ENCODE peak calls at places on chromosomes 7 and 10, in six cellular contexts. One of them, this sample, is unnamed. For H3K9me3, the result is how much of the 10 kb centered on the place peaks cover.

GRCh38 chr7:95425694-95426093 is 9.1 kb downstream of the PON2 start:
- DNase-seq in MM.1S: no peak
- DNase-seq in psoas muscle: no peak
- DNase-seq in IMR-90: no peak
- DNase-seq in left ventricle myocardium inferior: no peak
- DNase-seq in HCT116: no peak
- DNase-seq in this sample: no peak

GRCh38 chr7:46230298-46231295 is 309.5 kb upstream of the IGFBP3 start:
- DNase-seq in left ventricle myocardium inferior: no peak
- DNase-seq in IMR-90: no peak
- DNase-seq in HCT116: no peak
- DNase-seq in MM.1S: no peak
- DNase-seq in psoas muscle: no peak
- DNase-seq in this sample: no peak

GRCh38 chr10:2989292-2989947 is 77.9 kb upstream of the PFKP start:
- DNase-seq in MM.1S: no peak
- DNase-seq in psoas muscle: no peak
- DNase-seq in left ventricle myocardium inferior: no peak
- DNase-seq in HCT116: no peak
- DNase-seq in IMR-90: no peak
- DNase-seq in this sample: no peak

GRCh38 chr7:43647314-43647691 is 64.4 kb downstream of the STK17A start:
- DNase-seq in HCT116: no peak
- DNase-seq in IMR-90: peak
- DNase-seq in left ventricle myocardium inferior: no peak
- DNase-seq in psoas muscle: no peak
- DNase-seq in MM.1S: no peak
- DNase-seq in this sample: no peak

GRCh38 chr10:119281581-119282071 is 74.3 kb downstream of the GRK5 start:
- DNase-seq in MM.1S: no peak
- DNase-seq in HCT116: no peak
- DNase-seq in left ventricle myocardium inferior: peak
- DNase-seq in psoas muscle: peak
- DNase-seq in IMR-90: no peak
- DNase-seq in this sample: no peak

GRCh38 chr7:144397086-144397485 is 6.4 kb downstream of the NOBOX start:
- DNase-seq in left ventricle myocardium inferior: no peak
- DNase-seq in IMR-90: no peak
- DNase-seq in MM.1S: no peak
- DNase-seq in HCT116: no peak
- DNase-seq in psoas muscle: no peak
- DNase-seq in this sample: no peak

GRCh38 chr10:122280977-122281376 is 9.9 kb downstream of the BTBD16 start:
- DNase-seq in IMR-90: no peak
- DNase-seq in MM.1S: no peak
- DNase-seq in left ventricle myocardium inferior: no peak
- DNase-seq in HCT116: no peak
- DNase-seq in psoas muscle: no peak
- DNase-seq in this sample: no peak

GRCh38 chr7:151725844-151726770 is 150.8 kb downstream of the PRKAG2 start:
- DNase-seq in psoas muscle: no peak
- DNase-seq in MM.1S: no peak
- DNase-seq in left ventricle myocardium inferior: no peak
- DNase-seq in HCT116: no peak
- DNase-seq in IMR-90: peak
- DNase-seq in this sample: peak

GRCh38 chr10:102602272-102603045 is 41.8 kb upstream of the TRIM8 start:
- DNase-seq in left ventricle myocardium inferior: peak
- DNase-seq in HCT116: no peak
- DNase-seq in MM.1S: no peak
- DNase-seq in psoas muscle: peak
- DNase-seq in IMR-90: no peak
- DNase-seq in this sample: no peak

GRCh38 chr10:77457266-77457665 is 180.3 kb downstream of the KCNMA1 start:
- DNase-seq in HCT116: no peak
- DNase-seq in left ventricle myocardium inferior: no peak
- DNase-seq in psoas muscle: no peak
- DNase-seq in MM.1S: no peak
- DNase-seq in IMR-90: no peak
- DNase-seq in this sample: no peak

GRCh38 chr7:31882187-31882586 is 188.0 kb downstream of the PDE1C start:
- DNase-seq in psoas muscle: peak
- DNase-seq in HCT116: no peak
- DNase-seq in IMR-90: no peak
- DNase-seq in MM.1S: no peak
- DNase-seq in left ventricle myocardium inferior: peak
- DNase-seq in this sample: no peak

GRCh38 chr7:95213809-95214492 is 110.4 kb downstream of the PON1 start:
- DNase-seq in psoas muscle: peak
- DNase-seq in HCT116: no peak
- DNase-seq in left ventricle myocardium inferior: peak
- DNase-seq in IMR-90: no peak
- DNase-seq in MM.1S: no peak
- DNase-seq in this sample: peak

GRCh38 chr7:10977113-10977512 is 3.4 kb downstream of the PHF14 start:
- DNase-seq in MM.1S: no peak
- DNase-seq in IMR-90: no peak
- DNase-seq in left ventricle myocardium inferior: no peak
- DNase-seq in psoas muscle: no peak
- DNase-seq in HCT116: no peak
- DNase-seq in this sample: no peak

GRCh38 chr7:83366629-83367028 is 203.9 kb upstream of the PCLO start:
- DNase-seq in HCT116: no peak
- DNase-seq in left ventricle myocardium inferior: no peak
- DNase-seq in psoas muscle: no peak
- DNase-seq in IMR-90: no peak
- DNase-seq in MM.1S: no peak
- DNase-seq in this sample: no peak

GRCh38 chr10:126135177-126135576 is 238.8 kb downstream of the FANK1 start:
- DNase-seq in MM.1S: no peak
- DNase-seq in IMR-90: peak
- DNase-seq in psoas muscle: no peak
- DNase-seq in HCT116: no peak
- DNase-seq in left ventricle myocardium inferior: no peak
- DNase-seq in this sample: no peak
- H3K27ac ChIP-seq in MM.1S: no peak
- H3K27ac ChIP-seq in IMR-90: no peak
- H3K27ac ChIP-seq in psoas muscle: no peak
- H3K27ac ChIP-seq in HCT116: no peak
- H3K27ac ChIP-seq in left ventricle myocardium inferior: no peak
- H3K27ac ChIP-seq in this sample: no peak

GRCh38 chr7:57205000-57205399 is 72.8 kb upstream of the ZNF479 start:
- DNase-seq in left ventricle myocardium inferior: no peak
- DNase-seq in psoas muscle: no peak
- DNase-seq in MM.1S: no peak
- DNase-seq in HCT116: no peak
- DNase-seq in IMR-90: no peak
- DNase-seq in this sample: no peak

GRCh38 chr7:57202274-57202673 is 70.0 kb upstream of the ZNF479 start:
- DNase-seq in MM.1S: no peak
- DNase-seq in HCT116: no peak
- DNase-seq in left ventricle myocardium inferior: no peak
- DNase-seq in psoas muscle: no peak
- DNase-seq in IMR-90: no peak
- DNase-seq in this sample: no peak

GRCh38 chr7:57203161-57203791 is 71.0 kb upstream of the ZNF479 start:
- DNase-seq in HCT116: no peak
- DNase-seq in left ventricle myocardium inferior: no peak
- DNase-seq in psoas muscle: no peak
- DNase-seq in IMR-90: no peak
- DNase-seq in MM.1S: no peak
- DNase-seq in this sample: peak

GRCh38 chr7:57201895-57202210 is 69.6 kb upstream of the ZNF479 start:
- DNase-seq in left ventricle myocardium inferior: no peak
- DNase-seq in HCT116: no peak
- DNase-seq in IMR-90: no peak
- DNase-seq in psoas muscle: no peak
- DNase-seq in MM.1S: no peak
- DNase-seq in this sample: peak

GRCh38 chr7:57204411-57204811 is 72.2 kb upstream of the ZNF479 start:
- DNase-seq in HCT116: no peak
- DNase-seq in psoas muscle: no peak
- DNase-seq in left ventricle myocardium inferior: no peak
- DNase-seq in IMR-90: no peak
- DNase-seq in MM.1S: no peak
- DNase-seq in this sample: no peak
- H3K9me3 ChIP-seq in HCT116: under half
- H3K9me3 ChIP-seq in psoas muscle: under half
- H3K9me3 ChIP-seq in left ventricle myocardium inferior: half or more
- H3K9me3 ChIP-seq in IMR-90: under half
- H3K9me3 ChIP-seq in MM.1S: under half
- H3K9me3 ChIP-seq in this sample: under half

GRCh38 chr10:109926141-109926745 is 2.9 kb upstream of the XPNPEP1 start:
- DNase-seq in MM.1S: no peak
- DNase-seq in HCT116: no peak
- DNase-seq in left ventricle myocardium inferior: no peak
- DNase-seq in psoas muscle: no peak
- DNase-seq in IMR-90: no peak
- DNase-seq in this sample: no peak

GRCh38 chr10:109924947-109925620 is 1.8 kb upstream of the XPNPEP1 start:
- DNase-seq in HCT116: no peak
- DNase-seq in IMR-90: no peak
- DNase-seq in psoas muscle: no peak
- DNase-seq in left ventricle myocardium inferior: no peak
- DNase-seq in MM.1S: peak
- DNase-seq in this sample: no peak

GRCh38 chr10:109922976-109923921 is at the start of gene XPNPEP1:
- DNase-seq in HCT116: peak
- DNase-seq in psoas muscle: peak
- DNase-seq in MM.1S: peak
- DNase-seq in IMR-90: peak
- DNase-seq in left ventricle myocardium inferior: peak
- DNase-seq in this sample: peak

GRCh38 chr10:109922353-109922975 is 847 bp downstream of the XPNPEP1 start:
- DNase-seq in left ventricle myocardium inferior: no peak
- DNase-seq in HCT116: no peak
- DNase-seq in IMR-90: no peak
- DNase-seq in MM.1S: no peak
- DNase-seq in psoas muscle: no peak
- DNase-seq in this sample: no peak

GRCh38 chr10:109924100-109924499 is 789 bp upstream of the XPNPEP1 start:
- DNase-seq in IMR-90: no peak
- DNase-seq in left ventricle myocardium inferior: no peak
- DNase-seq in psoas muscle: no peak
- DNase-seq in MM.1S: no peak
- DNase-seq in HCT116: no peak
- DNase-seq in this sample: no peak
- H3K4me3 ChIP-seq in IMR-90: no peak
- H3K4me3 ChIP-seq in left ventricle myocardium inferior: peak
- H3K4me3 ChIP-seq in psoas muscle: peak
- H3K4me3 ChIP-seq in MM.1S: no peak
- H3K4me3 ChIP-seq in HCT116: no peak
- H3K4me3 ChIP-seq in this sample: no peak

DNA sequence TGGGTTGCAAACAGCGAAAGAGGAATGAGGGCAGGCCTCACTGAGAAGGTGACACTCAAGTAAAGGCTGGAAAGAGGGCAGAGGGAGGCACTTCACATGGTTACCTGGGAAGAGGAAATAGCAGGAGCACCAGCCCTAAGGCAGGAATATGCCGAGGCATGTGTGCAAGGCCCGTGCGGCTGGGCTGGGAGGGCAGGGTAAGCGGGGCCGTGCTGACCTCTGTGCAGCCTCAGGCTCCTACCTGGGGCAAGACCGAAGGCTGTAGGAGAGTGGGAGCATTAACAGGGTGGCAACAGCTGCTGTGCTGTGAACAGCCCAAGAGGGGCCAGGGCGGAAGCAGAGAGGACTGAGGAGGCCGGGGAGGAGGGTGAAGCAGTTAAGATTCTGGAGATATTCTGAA is 24.0 kb upstream of the SH3PXD2A start:
- DNase-seq in IMR-90: no peak
- DNase-seq in HCT116: no peak
- DNase-seq in MM.1S: no peak
- DNase-seq in left ventricle myocardium inferior: no peak
- DNase-seq in psoas muscle: no peak
- DNase-seq in this sample: no peak
- H3K27ac ChIP-seq in IMR-90: no peak
- H3K27ac ChIP-seq in HCT116: no peak
- H3K27ac ChIP-seq in MM.1S: no peak
- H3K27ac ChIP-seq in left ventricle myocardium inferior: no peak
- H3K27ac ChIP-seq in psoas muscle: no peak
- H3K27ac ChIP-seq in this sample: no peak